ENCODE peak calls at places on chromosomes 6 and 20, in eight cellular contexts. One of them, this sample, is unnamed.

GRCh38 chr6:99905209-99906106 is 88.6 kb downstream of the MCHR2 start:
- DNase-seq in activated CD4-positive, alpha-beta T cell treated with anti-CD3 and anti-CD28 coated beads for 48 hours: no peak
- DNase-seq in adrenal gland: no peak
- DNase-seq in right cardiac atrium: no peak
- DNase-seq in stimulated activated CD4-positive, alpha-beta T cell treated with anti-CD3 and anti-CD28 coated beads, Interleukin-2, amount 100 ng/mL, for 24 hours: no peak
- DNase-seq in cardiac fibroblast: peak
- DNase-seq in AG20443: peak
- DNase-seq in NCI-H1417: peak
- DNase-seq in this sample: no peak

GRCh38 chr20:61886721-61887658 is 178.7 kb downstream of the TAF4 start:
- DNase-seq in activated CD4-positive, alpha-beta T cell treated with anti-CD3 and anti-CD28 coated beads for 48 hours: peak
- DNase-seq in adrenal gland: no peak
- DNase-seq in right cardiac atrium: peak
- DNase-seq in stimulated activated CD4-positive, alpha-beta T cell treated with anti-CD3 and anti-CD28 coated beads, Interleukin-2, amount 100 ng/mL, for 24 hours: peak
- DNase-seq in cardiac fibroblast: peak
- DNase-seq in AG20443: peak
- DNase-seq in NCI-H1417: peak
- DNase-seq in this sample: no peak

GRCh38 chr20:32858189-32858588 is 534 bp upstream of the EFCAB8 start:
- DNase-seq in activated CD4-positive, alpha-beta T cell treated with anti-CD3 and anti-CD28 coated beads for 48 hours: no peak
- DNase-seq in adrenal gland: no peak
- DNase-seq in right cardiac atrium: no peak
- DNase-seq in stimulated activated CD4-positive, alpha-beta T cell treated with anti-CD3 and anti-CD28 coated beads, Interleukin-2, amount 100 ng/mL, for 24 hours: no peak
- DNase-seq in cardiac fibroblast: no peak
- DNase-seq in AG20443: no peak
- DNase-seq in NCI-H1417: no peak
- DNase-seq in this sample: no peak

GRCh38 chr6:11919771-11920440 is 92.2 kb upstream of the HIVEP1 start:
- DNase-seq in activated CD4-positive, alpha-beta T cell treated with anti-CD3 and anti-CD28 coated beads for 48 hours: no peak
- DNase-seq in adrenal gland: no peak
- DNase-seq in right cardiac atrium: no peak
- DNase-seq in stimulated activated CD4-positive, alpha-beta T cell treated with anti-CD3 and anti-CD28 coated beads, Interleukin-2, amount 100 ng/mL, for 24 hours: no peak
- DNase-seq in cardiac fibroblast: no peak
- DNase-seq in AG20443: peak
- DNase-seq in NCI-H1417: no peak
- DNase-seq in this sample: no peak

GRCh38 chr6:11042750-11043551 is 1.2 kb downstream of the ELOVL2 start:
- DNase-seq in activated CD4-positive, alpha-beta T cell treated with anti-CD3 and anti-CD28 coated beads for 48 hours: no peak
- DNase-seq in adrenal gland: no peak
- DNase-seq in right cardiac atrium: no peak
- DNase-seq in stimulated activated CD4-positive, alpha-beta T cell treated with anti-CD3 and anti-CD28 coated beads, Interleukin-2, amount 100 ng/mL, for 24 hours: no peak
- DNase-seq in cardiac fibroblast: peak
- DNase-seq in AG20443: no peak
- DNase-seq in NCI-H1417: peak
- DNase-seq in this sample: no peak

GRCh38 chr6:122381494-122382083 is 17.9 kb upstream of the HSF2 start:
- DNase-seq in activated CD4-positive, alpha-beta T cell treated with anti-CD3 and anti-CD28 coated beads for 48 hours: peak
- DNase-seq in adrenal gland: peak
- DNase-seq in right cardiac atrium: no peak
- DNase-seq in stimulated activated CD4-positive, alpha-beta T cell treated with anti-CD3 and anti-CD28 coated beads, Interleukin-2, amount 100 ng/mL, for 24 hours: peak
- DNase-seq in cardiac fibroblast: peak
- DNase-seq in AG20443: peak
- DNase-seq in NCI-H1417: peak
- DNase-seq in this sample: peak

GRCh38 chr20:61954276-61955021 is 111.2 kb downstream of the TAF4 start:
- DNase-seq in activated CD4-positive, alpha-beta T cell treated with anti-CD3 and anti-CD28 coated beads for 48 hours: no peak
- DNase-seq in adrenal gland: peak
- DNase-seq in right cardiac atrium: peak
- DNase-seq in stimulated activated CD4-positive, alpha-beta T cell treated with anti-CD3 and anti-CD28 coated beads, Interleukin-2, amount 100 ng/mL, for 24 hours: no peak
- DNase-seq in cardiac fibroblast: no peak
- DNase-seq in AG20443: no peak
- DNase-seq in NCI-H1417: peak
- DNase-seq in this sample: no peak

GRCh38 chr6:79127660-79128059 is 49.6 kb upstream of the PHIP start:
- DNase-seq in activated CD4-positive, alpha-beta T cell treated with anti-CD3 and anti-CD28 coated beads for 48 hours: peak
- DNase-seq in adrenal gland: no peak
- DNase-seq in right cardiac atrium: no peak
- DNase-seq in stimulated activated CD4-positive, alpha-beta T cell treated with anti-CD3 and anti-CD28 coated beads, Interleukin-2, amount 100 ng/mL, for 24 hours: no peak
- DNase-seq in cardiac fibroblast: no peak
- DNase-seq in AG20443: no peak
- DNase-seq in NCI-H1417: no peak
- DNase-seq in this sample: no peak

GRCh38 chr6:2387445-2387844 is 142.0 kb upstream of the GMDS start:
- DNase-seq in activated CD4-positive, alpha-beta T cell treated with anti-CD3 and anti-CD28 coated beads for 48 hours: peak
- DNase-seq in adrenal gland: no peak
- DNase-seq in right cardiac atrium: no peak
- DNase-seq in stimulated activated CD4-positive, alpha-beta T cell treated with anti-CD3 and anti-CD28 coated beads, Interleukin-2, amount 100 ng/mL, for 24 hours: peak
- DNase-seq in cardiac fibroblast: no peak
- DNase-seq in AG20443: no peak
- DNase-seq in NCI-H1417: no peak
- DNase-seq in this sample: no peak

GRCh38 chr20:7650481-7650880 is 289.8 kb downstream of the HAO1 start:
- DNase-seq in activated CD4-positive, alpha-beta T cell treated with anti-CD3 and anti-CD28 coated beads for 48 hours: no peak
- DNase-seq in adrenal gland: no peak
- DNase-seq in right cardiac atrium: no peak
- DNase-seq in stimulated activated CD4-positive, alpha-beta T cell treated with anti-CD3 and anti-CD28 coated beads, Interleukin-2, amount 100 ng/mL, for 24 hours: no peak
- DNase-seq in cardiac fibroblast: peak
- DNase-seq in AG20443: peak
- DNase-seq in NCI-H1417: no peak
- DNase-seq in this sample: no peak

GRCh38 chr6:84280030-84280429 is 52.6 kb upstream of the CEP162 start:
- DNase-seq in activated CD4-positive, alpha-beta T cell treated with anti-CD3 and anti-CD28 coated beads for 48 hours: no peak
- DNase-seq in adrenal gland: no peak
- DNase-seq in right cardiac atrium: no peak
- DNase-seq in stimulated activated CD4-positive, alpha-beta T cell treated with anti-CD3 and anti-CD28 coated beads, Interleukin-2, amount 100 ng/mL, for 24 hours: no peak
- DNase-seq in cardiac fibroblast: peak
- DNase-seq in AG20443: peak
- DNase-seq in NCI-H1417: no peak
- DNase-seq in this sample: no peak

GRCh38 chr6:105326216-105326615 is 76.7 kb downstream of the PREP start:
- DNase-seq in activated CD4-positive, alpha-beta T cell treated with anti-CD3 and anti-CD28 coated beads for 48 hours: no peak
- DNase-seq in adrenal gland: no peak
- DNase-seq in right cardiac atrium: no peak
- DNase-seq in stimulated activated CD4-positive, alpha-beta T cell treated with anti-CD3 and anti-CD28 coated beads, Interleukin-2, amount 100 ng/mL, for 24 hours: no peak
- DNase-seq in cardiac fibroblast: peak
- DNase-seq in AG20443: no peak
- DNase-seq in NCI-H1417: peak
- DNase-seq in this sample: no peak

GRCh38 chr6:111602481-111603404 is 2.9 kb downstream of the TRAF3IP2 start:
- DNase-seq in activated CD4-positive, alpha-beta T cell treated with anti-CD3 and anti-CD28 coated beads for 48 hours: no peak
- DNase-seq in adrenal gland: peak
- DNase-seq in right cardiac atrium: peak
- DNase-seq in stimulated activated CD4-positive, alpha-beta T cell treated with anti-CD3 and anti-CD28 coated beads, Interleukin-2, amount 100 ng/mL, for 24 hours: no peak
- DNase-seq in cardiac fibroblast: peak
- DNase-seq in AG20443: peak
- DNase-seq in NCI-H1417: no peak
- DNase-seq in this sample: peak

GRCh38 chr20:13507646-13508045 is 131.1 kb downstream of the TASP1 start:
- DNase-seq in activated CD4-positive, alpha-beta T cell treated with anti-CD3 and anti-CD28 coated beads for 48 hours: no peak
- DNase-seq in adrenal gland: no peak
- DNase-seq in right cardiac atrium: no peak
- DNase-seq in stimulated activated CD4-positive, alpha-beta T cell treated with anti-CD3 and anti-CD28 coated beads, Interleukin-2, amount 100 ng/mL, for 24 hours: no peak
- DNase-seq in cardiac fibroblast: no peak
- DNase-seq in AG20443: no peak
- DNase-seq in NCI-H1417: no peak
- DNase-seq in this sample: no peak

GRCh38 chr6:25883991-25884390 is 9.9 kb upstream of the SLC17A3 start:
- DNase-seq in activated CD4-positive, alpha-beta T cell treated with anti-CD3 and anti-CD28 coated beads for 48 hours: no peak
- DNase-seq in adrenal gland: peak
- DNase-seq in right cardiac atrium: no peak
- DNase-seq in stimulated activated CD4-positive, alpha-beta T cell treated with anti-CD3 and anti-CD28 coated beads, Interleukin-2, amount 100 ng/mL, for 24 hours: no peak
- DNase-seq in cardiac fibroblast: peak
- DNase-seq in AG20443: peak
- DNase-seq in NCI-H1417: no peak
- DNase-seq in this sample: no peak

GRCh38 chr6:132570221-132570777 is at the start of gene TAAR6:
- DNase-seq in activated CD4-positive, alpha-beta T cell treated with anti-CD3 and anti-CD28 coated beads for 48 hours: no peak
- DNase-seq in adrenal gland: no peak
- DNase-seq in right cardiac atrium: no peak
- DNase-seq in stimulated activated CD4-positive, alpha-beta T cell treated with anti-CD3 and anti-CD28 coated beads, Interleukin-2, amount 100 ng/mL, for 24 hours: no peak
- DNase-seq in cardiac fibroblast: no peak
- DNase-seq in AG20443: no peak
- DNase-seq in NCI-H1417: no peak
- DNase-seq in this sample: no peak

GRCh38 chr20:51366155-51366886 is 176.2 kb downstream of the NFATC2 start:
- DNase-seq in activated CD4-positive, alpha-beta T cell treated with anti-CD3 and anti-CD28 coated beads for 48 hours: no peak
- DNase-seq in adrenal gland: peak
- DNase-seq in right cardiac atrium: peak
- DNase-seq in stimulated activated CD4-positive, alpha-beta T cell treated with anti-CD3 and anti-CD28 coated beads, Interleukin-2, amount 100 ng/mL, for 24 hours: no peak
- DNase-seq in cardiac fibroblast: peak
- DNase-seq in AG20443: peak
- DNase-seq in NCI-H1417: no peak
- DNase-seq in this sample: peak

GRCh38 chr20:33162753-33163152 is 5.2 kb upstream of the BPIFA2 start:
- DNase-seq in activated CD4-positive, alpha-beta T cell treated with anti-CD3 and anti-CD28 coated beads for 48 hours: no peak
- DNase-seq in adrenal gland: no peak
- DNase-seq in right cardiac atrium: no peak
- DNase-seq in stimulated activated CD4-positive, alpha-beta T cell treated with anti-CD3 and anti-CD28 coated beads, Interleukin-2, amount 100 ng/mL, for 24 hours: no peak
- DNase-seq in cardiac fibroblast: no peak
- DNase-seq in AG20443: no peak
- DNase-seq in NCI-H1417: no peak
- DNase-seq in this sample: no peak

GRCh38 chr20:17650816-17651760 is 31.0 kb downstream of the RRBP1 start:
- DNase-seq in activated CD4-positive, alpha-beta T cell treated with anti-CD3 and anti-CD28 coated beads for 48 hours: no peak
- DNase-seq in adrenal gland: no peak
- DNase-seq in right cardiac atrium: no peak
- DNase-seq in stimulated activated CD4-positive, alpha-beta T cell treated with anti-CD3 and anti-CD28 coated beads, Interleukin-2, amount 100 ng/mL, for 24 hours: no peak
- DNase-seq in cardiac fibroblast: peak
- DNase-seq in AG20443: peak
- DNase-seq in NCI-H1417: no peak
- DNase-seq in this sample: no peak

GRCh38 chr20:63253438-63254236 is 626 bp downstream of the NKAIN4 start:
- DNase-seq in activated CD4-positive, alpha-beta T cell treated with anti-CD3 and anti-CD28 coated beads for 48 hours: no peak
- DNase-seq in adrenal gland: no peak
- DNase-seq in right cardiac atrium: no peak
- DNase-seq in stimulated activated CD4-positive, alpha-beta T cell treated with anti-CD3 and anti-CD28 coated beads, Interleukin-2, amount 100 ng/mL, for 24 hours: peak
- DNase-seq in cardiac fibroblast: no peak
- DNase-seq in AG20443: peak
- DNase-seq in NCI-H1417: peak
- DNase-seq in this sample: no peak

GRCh38 chr6:100657678-100658330 is 193.1 kb upstream of the SIM1 start:
- DNase-seq in activated CD4-positive, alpha-beta T cell treated with anti-CD3 and anti-CD28 coated beads for 48 hours: no peak
- DNase-seq in adrenal gland: no peak
- DNase-seq in right cardiac atrium: no peak
- DNase-seq in stimulated activated CD4-positive, alpha-beta T cell treated with anti-CD3 and anti-CD28 coated beads, Interleukin-2, amount 100 ng/mL, for 24 hours: no peak
- DNase-seq in cardiac fibroblast: peak
- DNase-seq in AG20443: no peak
- DNase-seq in NCI-H1417: peak
- DNase-seq in this sample: no peak

GRCh38 chr20:41249781-41250281 is 67.7 kb downstream of the ZHX3 start:
- DNase-seq in activated CD4-positive, alpha-beta T cell treated with anti-CD3 and anti-CD28 coated beads for 48 hours: no peak
- DNase-seq in adrenal gland: peak
- DNase-seq in right cardiac atrium: no peak
- DNase-seq in stimulated activated CD4-positive, alpha-beta T cell treated with anti-CD3 and anti-CD28 coated beads, Interleukin-2, amount 100 ng/mL, for 24 hours: no peak
- DNase-seq in cardiac fibroblast: peak
- DNase-seq in AG20443: peak
- DNase-seq in NCI-H1417: peak
- DNase-seq in this sample: peak

GRCh38 chr6:83852528-83853177 is 507 bp upstream of the RIPPLY2 start:
- DNase-seq in activated CD4-positive, alpha-beta T cell treated with anti-CD3 and anti-CD28 coated beads for 48 hours: no peak
- DNase-seq in adrenal gland: no peak
- DNase-seq in right cardiac atrium: no peak
- DNase-seq in stimulated activated CD4-positive, alpha-beta T cell treated with anti-CD3 and anti-CD28 coated beads, Interleukin-2, amount 100 ng/mL, for 24 hours: no peak
- DNase-seq in cardiac fibroblast: no peak
- DNase-seq in AG20443: no peak
- DNase-seq in NCI-H1417: no peak
- DNase-seq in this sample: no peak

GRCh38 chr20:59748555-59749292 is 144.4 kb downstream of the PHACTR3 start:
- DNase-seq in activated CD4-positive, alpha-beta T cell treated with anti-CD3 and anti-CD28 coated beads for 48 hours: no peak
- DNase-seq in adrenal gland: no peak
- DNase-seq in right cardiac atrium: no peak
- DNase-seq in stimulated activated CD4-positive, alpha-beta T cell treated with anti-CD3 and anti-CD28 coated beads, Interleukin-2, amount 100 ng/mL, for 24 hours: no peak
- DNase-seq in cardiac fibroblast: peak
- DNase-seq in AG20443: peak
- DNase-seq in NCI-H1417: no peak
- DNase-seq in this sample: no peak

GRCh38 chr6:37103169-37104039 is 66.5 kb upstream of the PIM1 start:
- DNase-seq in activated CD4-positive, alpha-beta T cell treated with anti-CD3 and anti-CD28 coated beads for 48 hours: peak
- DNase-seq in adrenal gland: peak
- DNase-seq in right cardiac atrium: peak
- DNase-seq in stimulated activated CD4-positive, alpha-beta T cell treated with anti-CD3 and anti-CD28 coated beads, Interleukin-2, amount 100 ng/mL, for 24 hours: peak
- DNase-seq in cardiac fibroblast: peak
- DNase-seq in AG20443: peak
- DNase-seq in NCI-H1417: peak
- DNase-seq in this sample: peak

GRCh38 chr6:151014404-151015150 is 149.1 kb downstream of the MTHFD1L start:
- DNase-seq in activated CD4-positive, alpha-beta T cell treated with anti-CD3 and anti-CD28 coated beads for 48 hours: peak
- DNase-seq in adrenal gland: no peak
- DNase-seq in right cardiac atrium: peak
- DNase-seq in stimulated activated CD4-positive, alpha-beta T cell treated with anti-CD3 and anti-CD28 coated beads, Interleukin-2, amount 100 ng/mL, for 24 hours: peak
- DNase-seq in cardiac fibroblast: peak
- DNase-seq in AG20443: peak
- DNase-seq in NCI-H1417: peak
- DNase-seq in this sample: peak

GRCh38 chr6:119865466-119866350 is 516.1 kb upstream of the MAN1A1 start:
- DNase-seq in activated CD4-positive, alpha-beta T cell treated with anti-CD3 and anti-CD28 coated beads for 48 hours: no peak
- DNase-seq in adrenal gland: no peak
- DNase-seq in right cardiac atrium: no peak
- DNase-seq in stimulated activated CD4-positive, alpha-beta T cell treated with anti-CD3 and anti-CD28 coated beads, Interleukin-2, amount 100 ng/mL, for 24 hours: no peak
- DNase-seq in cardiac fibroblast: no peak
- DNase-seq in AG20443: no peak
- DNase-seq in NCI-H1417: no peak
- DNase-seq in this sample: no peak

GRCh38 chr6:31157543-31158139 is at the start of gene CCHCR1:
- DNase-seq in activated CD4-positive, alpha-beta T cell treated with anti-CD3 and anti-CD28 coated beads for 48 hours: no peak
- DNase-seq in adrenal gland: no peak
- DNase-seq in right cardiac atrium: no peak
- DNase-seq in stimulated activated CD4-positive, alpha-beta T cell treated with anti-CD3 and anti-CD28 coated beads, Interleukin-2, amount 100 ng/mL, for 24 hours: no peak
- DNase-seq in cardiac fibroblast: no peak
- DNase-seq in AG20443: no peak
- DNase-seq in NCI-H1417: peak
- DNase-seq in this sample: no peak

GRCh38 chr6:118325220-118325860 is 222.8 kb upstream of the PLN start:
- DNase-seq in activated CD4-positive, alpha-beta T cell treated with anti-CD3 and anti-CD28 coated beads for 48 hours: no peak
- DNase-seq in adrenal gland: peak
- DNase-seq in right cardiac atrium: no peak
- DNase-seq in stimulated activated CD4-positive, alpha-beta T cell treated with anti-CD3 and anti-CD28 coated beads, Interleukin-2, amount 100 ng/mL, for 24 hours: no peak
- DNase-seq in cardiac fibroblast: peak
- DNase-seq in AG20443: peak
- DNase-seq in NCI-H1417: no peak
- DNase-seq in this sample: no peak

GRCh38 chr20:237479-237878 is 10.4 kb downstream of the DEFB129 start:
- DNase-seq in activated CD4-positive, alpha-beta T cell treated with anti-CD3 and anti-CD28 coated beads for 48 hours: peak
- DNase-seq in adrenal gland: peak
- DNase-seq in right cardiac atrium: no peak
- DNase-seq in stimulated activated CD4-positive, alpha-beta T cell treated with anti-CD3 and anti-CD28 coated beads, Interleukin-2, amount 100 ng/mL, for 24 hours: peak
- DNase-seq in cardiac fibroblast: no peak
- DNase-seq in AG20443: no peak
- DNase-seq in NCI-H1417: no peak
- DNase-seq in this sample: no peak

GRCh38 chr20:53269380-53269779 is 297.2 kb downstream of the TSHZ2 start:
- DNase-seq in activated CD4-positive, alpha-beta T cell treated with anti-CD3 and anti-CD28 coated beads for 48 hours: no peak
- DNase-seq in adrenal gland: no peak
- DNase-seq in right cardiac atrium: no peak
- DNase-seq in stimulated activated CD4-positive, alpha-beta T cell treated with anti-CD3 and anti-CD28 coated beads, Interleukin-2, amount 100 ng/mL, for 24 hours: no peak
- DNase-seq in cardiac fibroblast: no peak
- DNase-seq in AG20443: no peak
- DNase-seq in NCI-H1417: no peak
- DNase-seq in this sample: no peak

GRCh38 chr6:84269947-84270733 is 42.7 kb upstream of the CEP162 start:
- DNase-seq in activated CD4-positive, alpha-beta T cell treated with anti-CD3 and anti-CD28 coated beads for 48 hours: no peak
- DNase-seq in adrenal gland: no peak
- DNase-seq in right cardiac atrium: no peak
- DNase-seq in stimulated activated CD4-positive, alpha-beta T cell treated with anti-CD3 and anti-CD28 coated beads, Interleukin-2, amount 100 ng/mL, for 24 hours: no peak
- DNase-seq in cardiac fibroblast: peak
- DNase-seq in AG20443: no peak
- DNase-seq in NCI-H1417: no peak
- DNase-seq in this sample: no peak

This sample was measured in ovary.